ENCODE peak calls at places on chromosomes 16 and 17, in four cellular contexts. One of them, this sample, is unnamed.

GRCh38 chr17:17264430-17264829 is 16.6 kb downstream of the COPS3 start:
- DNase-seq in uterus: no peak
- DNase-seq in mucosa of descending colon: no peak
- DNase-seq in OCI-LY7: no peak
- DNase-seq in this sample: no peak

GRCh38 chr16:64089697-64090096 is 1032.2 kb downstream of the CDH11 start:
- DNase-seq in uterus: no peak
- DNase-seq in mucosa of descending colon: peak; percentile 24
- DNase-seq in OCI-LY7: peak; percentile 78
- DNase-seq in this sample: peak; percentile 28

GRCh38 chr16:16096161-16096857 is 127.0 kb downstream of the ABCC6 start:
- DNase-seq in mucosa of descending colon: peak; percentile 32
- DNase-seq in uterus: peak; percentile 84
- DNase-seq in OCI-LY7: peak; percentile 82
- DNase-seq in this sample: no peak

GRCh38 chr17:21275579-21276339 is 8.8 kb upstream of the MAP2K3 start:
- DNase-seq in mucosa of descending colon: peak; percentile 98
- DNase-seq in uterus: peak; percentile 93
- DNase-seq in OCI-LY7: peak; percentile 94
- DNase-seq in this sample: peak; percentile 82

GRCh38 chr17:80110927-80111701 is 9.7 kb downstream of the GAA start:
- DNase-seq in mucosa of descending colon: no peak
- DNase-seq in OCI-LY7: no peak
- DNase-seq in uterus: peak; percentile 10
- DNase-seq in this sample: no peak

GRCh38 chr17:81734405-81735055 is 22.4 kb downstream of the SLC25A10 start:
- DNase-seq in mucosa of descending colon: peak; percentile 92
- DNase-seq in OCI-LY7: no peak
- DNase-seq in uterus: no peak
- DNase-seq in this sample: no peak

GRCh38 chr16:84828322-84828721 is 8.5 kb downstream of the CRISPLD2 start:
- DNase-seq in mucosa of descending colon: no peak
- DNase-seq in OCI-LY7: no peak
- DNase-seq in uterus: no peak
- DNase-seq in this sample: no peak

GRCh38 chr17:40518401-40519088 is 17.1 kb upstream of the TNS4 start:
- DNase-seq in OCI-LY7: no peak
- DNase-seq in mucosa of descending colon: peak; percentile 41
- DNase-seq in uterus: peak; percentile 8
- DNase-seq in this sample: peak; percentile 91

GRCh38 chr17:2123467-2124251 is 68.8 kb downstream of the HIC1 start:
- DNase-seq in mucosa of descending colon: peak; percentile 59
- DNase-seq in OCI-LY7: peak; percentile 16
- DNase-seq in uterus: no peak
- DNase-seq in this sample: peak; percentile 20

GRCh38 chr16:81647527-81647926 is 131.6 kb upstream of the PLCG2 start:
- DNase-seq in OCI-LY7: no peak
- DNase-seq in uterus: no peak
- DNase-seq in mucosa of descending colon: no peak
- DNase-seq in this sample: peak; percentile 92

GRCh38 chr17:46097497-46097896 is 95.7 kb downstream of the KANSL1 start:
- DNase-seq in mucosa of descending colon: no peak
- DNase-seq in uterus: no peak
- DNase-seq in OCI-LY7: no peak
- DNase-seq in this sample: no peak

GRCh38 chr16:4515611-4516233 is 22.9 kb downstream of the CDIP1 start:
- DNase-seq in uterus: no peak
- DNase-seq in mucosa of descending colon: no peak
- DNase-seq in OCI-LY7: peak; percentile 20
- DNase-seq in this sample: no peak

GRCh38 chr17:18182190-18182977 is 1.2 kb upstream of the ALKBH5 start:
- DNase-seq in uterus: peak; percentile 57
- DNase-seq in OCI-LY7: no peak
- DNase-seq in mucosa of descending colon: peak; percentile 62
- DNase-seq in this sample: no peak

GRCh38 chr17:81419333-81419885 is 24.2 kb downstream of the BAHCC1 start:
- DNase-seq in mucosa of descending colon: peak; percentile 72
- DNase-seq in uterus: peak; percentile 94
- DNase-seq in OCI-LY7: no peak
- DNase-seq in this sample: peak; percentile 81

GRCh38 chr17:71110326-71110725 is 941.0 kb downstream of the KCNJ2 start:
- DNase-seq in OCI-LY7: no peak
- DNase-seq in mucosa of descending colon: no peak
- DNase-seq in uterus: no peak
- DNase-seq in this sample: peak; percentile 73

GRCh38 chr16:30375830-30376229 is 1.2 kb downstream of the MYL11 start:
- DNase-seq in mucosa of descending colon: no peak
- DNase-seq in uterus: no peak
- DNase-seq in OCI-LY7: no peak
- DNase-seq in this sample: no peak

GRCh38 chr16:50644730-50645129 is 36.4 kb downstream of the SNX20 start:
- DNase-seq in uterus: peak; percentile 33
- DNase-seq in mucosa of descending colon: peak; percentile 24
- DNase-seq in OCI-LY7: no peak
- DNase-seq in this sample: peak; percentile 50
- TF ChIP-seq CTCF in uterus: peak; percentile 49
- TF ChIP-seq CTCF in mucosa of descending colon: no peak
- TF ChIP-seq CTCF in OCI-LY7: peak; percentile 41
- TF ChIP-seq CTCF in this sample: peak; percentile 56

GRCh38 chr16:54268340-54268739 is 18.2 kb downstream of the IRX3 start:
- DNase-seq in uterus: no peak
- DNase-seq in OCI-LY7: no peak
- DNase-seq in mucosa of descending colon: no peak
- DNase-seq in this sample: no peak
- H3K4me3 ChIP-seq in uterus: no peak overlapping the region
- H3K4me3 ChIP-seq in OCI-LY7: no peak overlapping the region
- H3K4me3 ChIP-seq in mucosa of descending colon: no peak overlapping the region
- H3K4me3 ChIP-seq in this sample: no peak overlapping the region

GRCh38 chr17:43779145-43780125 is 658 bp upstream of the DUSP3 start:
- DNase-seq in uterus: no peak
- DNase-seq in mucosa of descending colon: no peak
- DNase-seq in OCI-LY7: no peak
- DNase-seq in this sample: no peak
- TF ChIP-seq CTCF in uterus: peak; percentile 21
- TF ChIP-seq CTCF in mucosa of descending colon: no peak
- TF ChIP-seq CTCF in OCI-LY7: peak; percentile 45
- TF ChIP-seq CTCF in this sample: no peak

GRCh38 chr16:89956511-89957213 is 8.1 kb downstream of the DEF8 start:
- DNase-seq in uterus: no peak
- DNase-seq in OCI-LY7: peak; percentile 88
- DNase-seq in mucosa of descending colon: no peak
- DNase-seq in this sample: no peak
- H3K4me3 ChIP-seq in uterus: no peak overlapping the region
- H3K4me3 ChIP-seq in OCI-LY7: peak overlapping the region; percentile 35
- H3K4me3 ChIP-seq in mucosa of descending colon: no peak overlapping the region
- H3K4me3 ChIP-seq in this sample: no peak overlapping the region

GRCh38 chr17:14803781-14804180 is 461.3 kb downstream of the PMP22 start:
- DNase-seq in uterus: no peak
- DNase-seq in mucosa of descending colon: no peak
- DNase-seq in OCI-LY7: no peak
- DNase-seq in this sample: no peak
- TF ChIP-seq CTCF in uterus: no peak
- TF ChIP-seq CTCF in mucosa of descending colon: no peak
- TF ChIP-seq CTCF in OCI-LY7: no peak
- TF ChIP-seq CTCF in this sample: no peak

DNA sequence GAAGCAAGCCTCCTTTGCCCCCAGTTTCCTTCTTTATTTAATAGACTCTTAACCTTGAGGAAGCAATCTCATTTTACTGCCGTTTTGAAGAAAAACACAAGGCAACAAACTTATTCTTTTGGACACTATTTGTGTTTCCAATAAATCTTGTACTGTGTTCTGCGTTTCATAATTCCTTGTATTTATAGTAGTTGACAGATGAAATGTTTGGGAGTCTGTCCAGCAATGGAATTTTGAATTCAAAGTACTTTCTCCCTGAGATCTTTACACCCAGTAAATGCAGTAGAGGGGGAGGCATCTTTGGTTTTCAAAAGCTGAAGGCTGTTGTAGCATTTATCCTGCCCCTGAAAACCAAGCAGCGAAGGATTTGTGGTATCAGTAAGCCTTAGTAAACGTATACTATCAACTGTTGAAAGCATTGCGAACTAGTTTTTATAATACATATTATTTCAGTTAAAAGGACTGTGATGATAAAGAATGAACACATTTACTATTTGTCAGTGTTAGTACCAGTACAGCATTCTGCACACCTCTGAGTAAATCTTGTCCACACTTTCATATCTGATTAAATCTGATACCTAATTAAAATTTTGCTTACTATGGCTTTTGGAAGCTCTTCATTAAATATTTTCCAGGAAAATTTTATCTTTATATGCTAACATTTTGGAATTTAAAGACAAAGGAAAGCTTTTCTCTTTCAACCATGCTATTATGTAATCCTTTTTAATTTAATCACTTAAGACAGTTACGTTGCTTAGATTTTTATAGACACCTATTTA is 83.1 kb downstream of the TNRC6C start:
- DNase-seq in uterus: no peak
- DNase-seq in mucosa of descending colon: no peak
- DNase-seq in OCI-LY7: no peak
- DNase-seq in this sample: no peak
- H3K4me3 ChIP-seq in uterus: peak overlapping the region; percentile 56
- H3K4me3 ChIP-seq in mucosa of descending colon: no peak overlapping the region
- H3K4me3 ChIP-seq in OCI-LY7: no peak overlapping the region
- H3K4me3 ChIP-seq in this sample: peak overlapping the region; percentile 54

GRCh38 chr17:8847891-8848290 is 19.6 kb downstream of the PIK3R6 start:
- DNase-seq in mucosa of descending colon: no peak
- DNase-seq in uterus: no peak
- DNase-seq in OCI-LY7: no peak
- DNase-seq in this sample: no peak
- TF ChIP-seq CTCF in mucosa of descending colon: no peak
- TF ChIP-seq CTCF in uterus: no peak
- TF ChIP-seq CTCF in OCI-LY7: no peak
- TF ChIP-seq CTCF in this sample: no peak